ENCODE peak calls at places on chromosomes 11 and 22, in ten cellular contexts. One of them, this sample, is unnamed.

GRCh38 chr22:47626428-47627390 is 864.3 kb downstream of the TBC1D22A start:
- DNase-seq in OCI-LY7: peak; percentile 34
- DNase-seq in mesenchymal stem cell: no peak
- DNase-seq in testis: no peak
- DNase-seq in A549: peak; percentile 25
- DNase-seq in tibial artery: no peak
- DNase-seq in Karpas-422: peak; percentile 60
- DNase-seq in CD4-positive, CD25-positive, alpha-beta regulatory T cell: no peak
- DNase-seq in heart right ventricle: no peak
- DNase-seq in breast epithelium: no peak
- DNase-seq in this sample: no peak

GRCh38 chr11:69944146-69944795 is 125.1 kb upstream of the FGF3 start:
- DNase-seq in OCI-LY7: no peak
- DNase-seq in mesenchymal stem cell: no peak
- DNase-seq in testis: no peak
- DNase-seq in A549: no peak
- DNase-seq in tibial artery: no peak
- DNase-seq in Karpas-422: no peak
- DNase-seq in CD4-positive, CD25-positive, alpha-beta regulatory T cell: no peak
- DNase-seq in heart right ventricle: peak; percentile 10
- DNase-seq in breast epithelium: no peak
- DNase-seq in this sample: no peak

GRCh38 chr22:25663654-25664053 is 78.3 kb upstream of the MYO18B start:
- DNase-seq in OCI-LY7: no peak
- DNase-seq in mesenchymal stem cell: no peak
- DNase-seq in testis: no peak
- DNase-seq in A549: no peak
- DNase-seq in tibial artery: no peak
- DNase-seq in Karpas-422: no peak
- DNase-seq in CD4-positive, CD25-positive, alpha-beta regulatory T cell: no peak
- DNase-seq in heart right ventricle: no peak
- DNase-seq in breast epithelium: no peak
- DNase-seq in this sample: no peak

GRCh38 chr11:74341926-74342325 is 30.5 kb upstream of the P4HA3 start:
- DNase-seq in OCI-LY7: no peak
- DNase-seq in mesenchymal stem cell: no peak
- DNase-seq in testis: no peak
- DNase-seq in A549: no peak
- DNase-seq in tibial artery: no peak
- DNase-seq in Karpas-422: no peak
- DNase-seq in CD4-positive, CD25-positive, alpha-beta regulatory T cell: no peak
- DNase-seq in heart right ventricle: no peak
- DNase-seq in breast epithelium: no peak
- DNase-seq in this sample: no peak

GRCh38 chr11:70578831-70579230 is 180.5 kb downstream of the CTTN start:
- DNase-seq in OCI-LY7: no peak
- DNase-seq in mesenchymal stem cell: no peak
- DNase-seq in testis: no peak
- DNase-seq in A549: no peak
- DNase-seq in tibial artery: peak; percentile 33
- DNase-seq in Karpas-422: peak; percentile 4
- DNase-seq in CD4-positive, CD25-positive, alpha-beta regulatory T cell: no peak
- DNase-seq in heart right ventricle: no peak
- DNase-seq in breast epithelium: no peak
- DNase-seq in this sample: no peak

GRCh38 chr11:62400760-62401159 is 18.1 kb upstream of the SCGB1A1 start:
- DNase-seq in OCI-LY7: no peak
- DNase-seq in mesenchymal stem cell: peak; percentile 61
- DNase-seq in testis: peak; percentile 86
- DNase-seq in A549: no peak
- DNase-seq in tibial artery: peak; percentile 93
- DNase-seq in Karpas-422: no peak
- DNase-seq in CD4-positive, CD25-positive, alpha-beta regulatory T cell: no peak
- DNase-seq in heart right ventricle: peak; percentile 81
- DNase-seq in breast epithelium: peak; percentile 69
- DNase-seq in this sample: peak; percentile 86

GRCh38 chr11:78291754-78292108 is 103.0 kb downstream of the USP35 start:
- DNase-seq in OCI-LY7: no peak
- DNase-seq in mesenchymal stem cell: no peak
- DNase-seq in testis: no peak
- DNase-seq in A549: no peak
- DNase-seq in tibial artery: no peak
- DNase-seq in Karpas-422: no peak
- DNase-seq in CD4-positive, CD25-positive, alpha-beta regulatory T cell: no peak
- DNase-seq in heart right ventricle: no peak
- DNase-seq in breast epithelium: no peak
- DNase-seq in this sample: no peak

GRCh38 chr11:14418801-14419417 is 59.9 kb upstream of the RRAS2 start:
- DNase-seq in OCI-LY7: peak; percentile 2
- DNase-seq in mesenchymal stem cell: no peak
- DNase-seq in testis: no peak
- DNase-seq in A549: peak; percentile 67
- DNase-seq in tibial artery: no peak
- DNase-seq in Karpas-422: no peak
- DNase-seq in CD4-positive, CD25-positive, alpha-beta regulatory T cell: no peak
- DNase-seq in heart right ventricle: no peak
- DNase-seq in breast epithelium: no peak
- DNase-seq in this sample: no peak

DNA sequence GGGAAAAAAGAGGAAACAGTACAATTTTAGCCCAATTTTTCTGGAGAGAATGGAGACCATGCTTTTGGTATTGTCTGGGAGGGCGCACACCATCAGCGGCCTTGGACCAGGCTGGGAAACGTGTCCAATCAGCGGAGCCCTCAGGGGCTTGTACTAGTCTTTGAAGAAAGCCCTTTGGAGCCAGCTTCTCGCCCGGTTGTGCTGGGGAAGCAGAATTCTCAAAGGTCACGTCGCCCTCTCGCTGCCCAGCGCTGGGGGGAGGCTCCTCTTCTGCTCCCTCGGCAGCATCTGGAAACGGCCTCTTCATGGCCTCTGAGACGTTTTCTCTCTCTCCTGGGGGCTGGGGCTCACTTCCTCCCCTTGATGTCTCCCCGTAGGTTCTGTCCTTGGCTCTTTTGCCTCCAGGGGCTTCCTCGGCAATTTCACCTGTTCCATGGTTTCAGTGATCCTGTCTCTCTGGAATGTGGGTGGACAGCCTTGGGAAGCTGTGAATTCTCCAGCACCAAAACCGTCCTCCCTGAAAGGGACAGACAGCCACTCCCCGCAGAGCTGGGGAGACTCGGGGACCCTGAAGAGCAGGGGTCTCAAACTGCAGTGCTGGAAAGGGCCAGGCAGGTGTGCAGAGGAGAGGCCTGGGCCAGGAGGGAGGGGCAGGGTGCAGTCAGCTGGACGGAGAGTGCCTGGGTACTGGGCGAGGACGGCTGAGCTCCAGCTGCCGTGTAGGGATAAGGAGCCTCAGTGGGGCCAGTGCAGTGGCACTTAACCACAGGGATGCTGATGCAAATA is 80.2 kb downstream of the RPS6KA4 start:
- DNase-seq in OCI-LY7: no peak
- DNase-seq in mesenchymal stem cell: no peak
- DNase-seq in testis: no peak
- DNase-seq in A549: no peak
- DNase-seq in tibial artery: no peak
- DNase-seq in Karpas-422: no peak
- DNase-seq in CD4-positive, CD25-positive, alpha-beta regulatory T cell: no peak
- DNase-seq in heart right ventricle: no peak
- DNase-seq in breast epithelium: no peak
- DNase-seq in this sample: no peak
- H3K4me1 ChIP-seq in OCI-LY7: peaks cover 6% of the 10 kb centered on the region
- H3K4me1 ChIP-seq in mesenchymal stem cell: no peaks in the 10 kb centered on the region
- H3K4me1 ChIP-seq in testis: no peaks in the 10 kb centered on the region
- H3K4me1 ChIP-seq in A549: no peaks in the 10 kb centered on the region
- H3K4me1 ChIP-seq in tibial artery: peaks cover 10% of the 10 kb centered on the region
- H3K4me1 ChIP-seq in Karpas-422: peaks cover 13% of the 10 kb centered on the region
- H3K4me1 ChIP-seq in CD4-positive, CD25-positive, alpha-beta regulatory T cell: no peaks in the 10 kb centered on the region
- H3K4me1 ChIP-seq in heart right ventricle: no peaks in the 10 kb centered on the region
- H3K4me1 ChIP-seq in breast epithelium: no peaks in the 10 kb centered on the region
- H3K4me1 ChIP-seq in this sample: peaks cover 1% of the 10 kb centered on the region

DNA sequence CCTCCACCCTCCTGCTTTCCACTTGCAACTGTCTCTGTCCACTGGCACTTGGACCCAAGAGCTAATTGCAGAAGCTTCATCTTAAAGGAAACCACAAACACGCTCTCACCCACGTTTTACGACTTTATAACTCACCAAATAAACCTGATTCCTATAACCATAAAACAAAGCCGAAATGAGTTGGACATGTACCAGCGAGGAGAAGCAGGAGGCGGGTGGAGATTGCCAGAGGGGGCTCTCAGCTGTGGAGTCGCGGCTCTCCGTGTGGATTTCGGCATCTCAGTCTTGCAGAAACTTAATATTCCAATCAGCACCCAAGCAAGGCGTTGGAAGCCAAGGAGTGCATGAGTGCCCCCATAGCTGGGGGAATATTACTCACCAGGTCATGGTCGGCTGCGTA is 483.6 kb downstream of the MN1 start:
- DNase-seq in OCI-LY7: no peak
- DNase-seq in mesenchymal stem cell: peak; percentile 72
- DNase-seq in testis: no peak
- DNase-seq in A549: no peak
- DNase-seq in tibial artery: no peak
- DNase-seq in Karpas-422: no peak
- DNase-seq in CD4-positive, CD25-positive, alpha-beta regulatory T cell: no peak
- DNase-seq in heart right ventricle: no peak
- DNase-seq in breast epithelium: no peak
- DNase-seq in this sample: no peak
- H3K4me1 ChIP-seq in OCI-LY7: peaks cover 63% of the 10 kb centered on the region
- H3K4me1 ChIP-seq in mesenchymal stem cell: peaks cover 23% of the 10 kb centered on the region
- H3K4me1 ChIP-seq in testis: peaks cover under 1% of the 10 kb centered on the region
- H3K4me1 ChIP-seq in A549: no peaks in the 10 kb centered on the region
- H3K4me1 ChIP-seq in tibial artery: peaks cover 12% of the 10 kb centered on the region
- H3K4me1 ChIP-seq in Karpas-422: peaks cover 64% of the 10 kb centered on the region
- H3K4me1 ChIP-seq in CD4-positive, CD25-positive, alpha-beta regulatory T cell: no peaks in the 10 kb centered on the region
- H3K4me1 ChIP-seq in heart right ventricle: no peaks in the 10 kb centered on the region
- H3K4me1 ChIP-seq in breast epithelium: no peaks in the 10 kb centered on the region
- H3K4me1 ChIP-seq in this sample: peaks cover 7% of the 10 kb centered on the region

DNA sequence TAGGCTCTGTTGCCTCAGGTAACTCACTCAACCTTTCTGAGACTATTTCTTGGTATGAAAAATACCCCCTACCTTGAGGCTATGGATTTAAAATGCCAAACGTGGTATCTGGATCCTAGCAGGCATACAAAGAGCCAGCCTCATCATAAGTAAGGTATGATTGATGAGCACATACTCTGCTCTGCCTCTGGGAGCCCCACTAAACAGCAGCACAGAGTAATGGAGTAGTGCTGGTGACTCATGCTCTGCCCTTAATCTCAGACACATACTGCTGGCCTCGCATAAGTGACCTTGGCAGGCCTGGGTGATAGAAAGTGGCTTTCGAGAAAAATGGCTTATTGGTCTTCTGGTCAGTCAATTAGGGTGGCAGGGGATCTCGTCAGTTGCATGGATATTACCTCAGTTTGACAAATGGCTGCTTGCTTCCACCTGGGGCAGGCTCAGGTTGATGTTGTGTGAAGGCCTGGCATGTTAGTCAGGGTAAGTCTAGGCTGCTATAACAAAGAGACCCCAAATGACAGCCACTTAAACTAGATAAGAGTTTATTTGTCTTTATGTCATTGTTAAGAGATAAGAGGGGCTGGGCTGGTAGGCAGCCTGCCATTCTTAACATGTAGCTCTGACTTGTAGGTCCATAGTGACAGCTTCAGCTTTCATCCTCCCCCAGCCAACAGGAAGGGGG is 15.2 kb upstream of the SLC6A5 start:
- DNase-seq in OCI-LY7: no peak
- DNase-seq in mesenchymal stem cell: no peak
- DNase-seq in testis: no peak
- DNase-seq in A549: peak; percentile 8
- DNase-seq in tibial artery: no peak
- DNase-seq in Karpas-422: no peak
- DNase-seq in CD4-positive, CD25-positive, alpha-beta regulatory T cell: no peak
- DNase-seq in heart right ventricle: no peak
- DNase-seq in breast epithelium: no peak
- DNase-seq in this sample: no peak
- H3K4me1 ChIP-seq in OCI-LY7: no peaks in the 10 kb centered on the region
- H3K4me1 ChIP-seq in mesenchymal stem cell: no peaks in the 10 kb centered on the region
- H3K4me1 ChIP-seq in testis: no peaks in the 10 kb centered on the region
- H3K4me1 ChIP-seq in A549: no peaks in the 10 kb centered on the region
- H3K4me1 ChIP-seq in tibial artery: no peaks in the 10 kb centered on the region
- H3K4me1 ChIP-seq in Karpas-422: no peaks in the 10 kb centered on the region
- H3K4me1 ChIP-seq in CD4-positive, CD25-positive, alpha-beta regulatory T cell: no peaks in the 10 kb centered on the region
- H3K4me1 ChIP-seq in heart right ventricle: no peaks in the 10 kb centered on the region
- H3K4me1 ChIP-seq in breast epithelium: no peaks in the 10 kb centered on the region
- H3K4me1 ChIP-seq in this sample: no peaks in the 10 kb centered on the region

GRCh38 chr11:73192272-73192671 is 25.8 kb upstream of the P2RY2 start:
- DNase-seq in OCI-LY7: no peak
- DNase-seq in mesenchymal stem cell: no peak
- DNase-seq in testis: no peak
- DNase-seq in A549: no peak
- DNase-seq in tibial artery: peak; percentile 53
- DNase-seq in Karpas-422: no peak
- DNase-seq in CD4-positive, CD25-positive, alpha-beta regulatory T cell: no peak
- DNase-seq in heart right ventricle: no peak
- DNase-seq in breast epithelium: peak; percentile 86
- DNase-seq in this sample: no peak

GRCh38 chr11:73195191-73196007 is 22.7 kb upstream of the P2RY2 start:
- DNase-seq in OCI-LY7: no peak
- DNase-seq in mesenchymal stem cell: no peak
- DNase-seq in testis: no peak
- DNase-seq in A549: peak; percentile 82
- DNase-seq in tibial artery: no peak
- DNase-seq in Karpas-422: no peak
- DNase-seq in CD4-positive, CD25-positive, alpha-beta regulatory T cell: no peak
- DNase-seq in heart right ventricle: no peak
- DNase-seq in breast epithelium: peak; percentile 53
- DNase-seq in this sample: no peak

GRCh38 chr11:73194593-73194992 is 23.5 kb upstream of the P2RY2 start:
- DNase-seq in OCI-LY7: no peak
- DNase-seq in mesenchymal stem cell: no peak
- DNase-seq in testis: no peak
- DNase-seq in A549: peak; percentile 32
- DNase-seq in tibial artery: peak; percentile 53
- DNase-seq in Karpas-422: no peak
- DNase-seq in CD4-positive, CD25-positive, alpha-beta regulatory T cell: no peak
- DNase-seq in heart right ventricle: no peak
- DNase-seq in breast epithelium: peak; percentile 70
- DNase-seq in this sample: no peak

GRCh38 chr11:73193251-73194033 is 24.6 kb upstream of the P2RY2 start:
- DNase-seq in OCI-LY7: no peak
- DNase-seq in mesenchymal stem cell: no peak
- DNase-seq in testis: no peak
- DNase-seq in A549: no peak
- DNase-seq in tibial artery: no peak
- DNase-seq in Karpas-422: no peak
- DNase-seq in CD4-positive, CD25-positive, alpha-beta regulatory T cell: no peak
- DNase-seq in heart right ventricle: no peak
- DNase-seq in breast epithelium: peak; percentile 48
- DNase-seq in this sample: no peak

DNA sequence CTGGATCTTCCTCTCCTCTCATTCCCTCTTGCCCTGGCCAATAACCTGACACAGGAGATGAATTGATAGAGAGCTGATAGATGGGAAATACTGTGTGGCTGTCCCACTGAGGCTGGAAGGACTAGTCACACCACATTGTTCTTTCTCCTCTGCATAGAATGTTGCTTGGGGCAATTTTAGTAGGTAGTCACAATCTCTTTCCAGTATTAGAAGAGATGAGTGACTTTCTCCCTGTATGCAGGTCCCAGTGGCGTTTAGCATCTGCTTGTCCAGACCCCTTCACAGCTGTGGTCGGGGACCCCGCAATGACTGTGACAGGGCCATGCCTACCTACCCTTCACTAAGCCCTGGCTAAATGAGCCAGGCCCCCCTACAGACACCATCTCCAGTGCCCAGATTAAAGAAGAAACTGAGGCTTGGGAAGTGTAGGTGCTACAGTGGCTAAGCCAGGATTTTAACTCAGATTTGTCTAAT is 24.0 kb upstream of the P2RY2 start:
- DNase-seq in OCI-LY7: no peak
- DNase-seq in mesenchymal stem cell: no peak
- DNase-seq in testis: no peak
- DNase-seq in A549: no peak
- DNase-seq in tibial artery: no peak
- DNase-seq in Karpas-422: no peak
- DNase-seq in CD4-positive, CD25-positive, alpha-beta regulatory T cell: no peak
- DNase-seq in heart right ventricle: no peak
- DNase-seq in breast epithelium: peak; percentile 27
- DNase-seq in this sample: no peak
- H3K4me1 ChIP-seq in OCI-LY7: peaks cover 11% of the 10 kb centered on the region
- H3K4me1 ChIP-seq in mesenchymal stem cell: peaks cover 7% of the 10 kb centered on the region
- H3K4me1 ChIP-seq in testis: no peaks in the 10 kb centered on the region
- H3K4me1 ChIP-seq in A549: peaks cover 63% of the 10 kb centered on the region
- H3K4me1 ChIP-seq in tibial artery: no peaks in the 10 kb centered on the region
- H3K4me1 ChIP-seq in Karpas-422: peaks cover 10% of the 10 kb centered on the region
- H3K4me1 ChIP-seq in CD4-positive, CD25-positive, alpha-beta regulatory T cell: no peaks in the 10 kb centered on the region
- H3K4me1 ChIP-seq in heart right ventricle: no peaks in the 10 kb centered on the region
- H3K4me1 ChIP-seq in breast epithelium: peaks cover 19% of the 10 kb centered on the region
- H3K4me1 ChIP-seq in this sample: no peaks in the 10 kb centered on the region

This sample was measured in ovary.